ENCODE peak calls at places on chromosomes 12 and 14, in ten cellular contexts. One of them, this sample, is unnamed.

GRCh38 chr14:58107947-58108552 is 44.0 kb downstream of the ARMH4 start:
- DNase-seq in cardiac muscle cell: peak; percentile 83
- DNase-seq in fibroblast of villous mesenchyme: peak; percentile 77
- DNase-seq in activated CD4-positive, alpha-beta memory T cell treated with anti-CD3 and anti-CD28 coated beads, Interleukin-2, amount 10 ng/mL, durations not matched to agents 7 days and 5 days: peak; percentile 41
- DNase-seq in HEK293T: peak; percentile 44
- DNase-seq in KBM-7: peak; percentile 55
- DNase-seq in activated naive CD4-positive, alpha-beta T cell treated with anti-CD3 and anti-CD28 coated beads, Interleukin-2, amount 10 ng/mL, durations not matched to agents 7 days and 5 days: peak; percentile 54
- DNase-seq in EL: peak; percentile 58
- DNase-seq in hepatocyte: peak; percentile 72
- DNase-seq in T-helper 1 cell: peak; percentile 21
- DNase-seq in this sample: peak; percentile 59

GRCh38 chr12:65699251-65699650 is 125.0 kb upstream of the HMGA2 start:
- DNase-seq in cardiac muscle cell: peak; percentile 81
- DNase-seq in fibroblast of villous mesenchyme: peak; percentile 71
- DNase-seq in activated CD4-positive, alpha-beta memory T cell treated with anti-CD3 and anti-CD28 coated beads, Interleukin-2, amount 10 ng/mL, durations not matched to agents 7 days and 5 days: no peak
- DNase-seq in HEK293T: no peak
- DNase-seq in KBM-7: peak; percentile 25
- DNase-seq in activated naive CD4-positive, alpha-beta T cell treated with anti-CD3 and anti-CD28 coated beads, Interleukin-2, amount 10 ng/mL, durations not matched to agents 7 days and 5 days: no peak
- DNase-seq in EL: peak; percentile 36
- DNase-seq in hepatocyte: peak; percentile 10
- DNase-seq in T-helper 1 cell: no peak
- DNase-seq in this sample: no peak

GRCh38 chr14:31205681-31206535 is 1.7 kb downstream of the HECTD1 start:
- DNase-seq in cardiac muscle cell: peak; percentile 68
- DNase-seq in fibroblast of villous mesenchyme: peak; percentile 92
- DNase-seq in activated CD4-positive, alpha-beta memory T cell treated with anti-CD3 and anti-CD28 coated beads, Interleukin-2, amount 10 ng/mL, durations not matched to agents 7 days and 5 days: no peak
- DNase-seq in HEK293T: peak; percentile 17
- DNase-seq in KBM-7: peak; percentile 47
- DNase-seq in activated naive CD4-positive, alpha-beta T cell treated with anti-CD3 and anti-CD28 coated beads, Interleukin-2, amount 10 ng/mL, durations not matched to agents 7 days and 5 days: no peak
- DNase-seq in EL: peak; percentile 77
- DNase-seq in hepatocyte: peak; percentile 30
- DNase-seq in T-helper 1 cell: no peak
- DNase-seq in this sample: peak; percentile 43

GRCh38 chr12:95998611-95999300 is 2.6 kb upstream of the HAL start:
- DNase-seq in cardiac muscle cell: peak; percentile 74
- DNase-seq in fibroblast of villous mesenchyme: peak; percentile 68
- DNase-seq in activated CD4-positive, alpha-beta memory T cell treated with anti-CD3 and anti-CD28 coated beads, Interleukin-2, amount 10 ng/mL, durations not matched to agents 7 days and 5 days: peak; percentile 64
- DNase-seq in HEK293T: peak; percentile 68
- DNase-seq in KBM-7: peak; percentile 80
- DNase-seq in activated naive CD4-positive, alpha-beta T cell treated with anti-CD3 and anti-CD28 coated beads, Interleukin-2, amount 10 ng/mL, durations not matched to agents 7 days and 5 days: peak; percentile 66
- DNase-seq in EL: peak; percentile 60
- DNase-seq in hepatocyte: peak; percentile 84
- DNase-seq in T-helper 1 cell: peak; percentile 20
- DNase-seq in this sample: peak; percentile 57

GRCh38 chr12:19058235-19059021 is 71.1 kb upstream of the PLEKHA5 start:
- DNase-seq in cardiac muscle cell: peak; percentile 59
- DNase-seq in fibroblast of villous mesenchyme: no peak
- DNase-seq in activated CD4-positive, alpha-beta memory T cell treated with anti-CD3 and anti-CD28 coated beads, Interleukin-2, amount 10 ng/mL, durations not matched to agents 7 days and 5 days: no peak
- DNase-seq in HEK293T: no peak
- DNase-seq in KBM-7: no peak
- DNase-seq in activated naive CD4-positive, alpha-beta T cell treated with anti-CD3 and anti-CD28 coated beads, Interleukin-2, amount 10 ng/mL, durations not matched to agents 7 days and 5 days: no peak
- DNase-seq in EL: no peak
- DNase-seq in hepatocyte: no peak
- DNase-seq in T-helper 1 cell: no peak
- DNase-seq in this sample: no peak

GRCh38 chr12:12166751-12167150 is 96.0 kb downstream of the BCL2L14 start:
- DNase-seq in cardiac muscle cell: no peak
- DNase-seq in fibroblast of villous mesenchyme: no peak
- DNase-seq in activated CD4-positive, alpha-beta memory T cell treated with anti-CD3 and anti-CD28 coated beads, Interleukin-2, amount 10 ng/mL, durations not matched to agents 7 days and 5 days: no peak
- DNase-seq in HEK293T: no peak
- DNase-seq in KBM-7: no peak
- DNase-seq in activated naive CD4-positive, alpha-beta T cell treated with anti-CD3 and anti-CD28 coated beads, Interleukin-2, amount 10 ng/mL, durations not matched to agents 7 days and 5 days: no peak
- DNase-seq in EL: no peak
- DNase-seq in hepatocyte: no peak
- DNase-seq in T-helper 1 cell: no peak
- DNase-seq in this sample: no peak

GRCh38 chr12:49476091-49476490 is 62.7 kb upstream of the KCNH3 start:
- DNase-seq in cardiac muscle cell: no peak
- DNase-seq in fibroblast of villous mesenchyme: no peak
- DNase-seq in activated CD4-positive, alpha-beta memory T cell treated with anti-CD3 and anti-CD28 coated beads, Interleukin-2, amount 10 ng/mL, durations not matched to agents 7 days and 5 days: no peak
- DNase-seq in HEK293T: no peak
- DNase-seq in KBM-7: no peak
- DNase-seq in activated naive CD4-positive, alpha-beta T cell treated with anti-CD3 and anti-CD28 coated beads, Interleukin-2, amount 10 ng/mL, durations not matched to agents 7 days and 5 days: no peak
- DNase-seq in EL: no peak
- DNase-seq in hepatocyte: no peak
- DNase-seq in T-helper 1 cell: no peak
- DNase-seq in this sample: no peak

GRCh38 chr12:91142184-91142583 is 30.9 kb upstream of the LUM start:
- DNase-seq in cardiac muscle cell: peak; percentile 87
- DNase-seq in fibroblast of villous mesenchyme: peak; percentile 94
- DNase-seq in activated CD4-positive, alpha-beta memory T cell treated with anti-CD3 and anti-CD28 coated beads, Interleukin-2, amount 10 ng/mL, durations not matched to agents 7 days and 5 days: no peak
- DNase-seq in HEK293T: no peak
- DNase-seq in KBM-7: no peak
- DNase-seq in activated naive CD4-positive, alpha-beta T cell treated with anti-CD3 and anti-CD28 coated beads, Interleukin-2, amount 10 ng/mL, durations not matched to agents 7 days and 5 days: no peak
- DNase-seq in EL: no peak
- DNase-seq in hepatocyte: peak; percentile 22
- DNase-seq in T-helper 1 cell: no peak
- DNase-seq in this sample: peak; percentile 38

GRCh38 chr12:9866786-9867379 is 2.3 kb downstream of the CLEC2B start:
- DNase-seq in cardiac muscle cell: no peak
- DNase-seq in fibroblast of villous mesenchyme: no peak
- DNase-seq in activated CD4-positive, alpha-beta memory T cell treated with anti-CD3 and anti-CD28 coated beads, Interleukin-2, amount 10 ng/mL, durations not matched to agents 7 days and 5 days: no peak
- DNase-seq in HEK293T: no peak
- DNase-seq in KBM-7: peak; percentile 70
- DNase-seq in activated naive CD4-positive, alpha-beta T cell treated with anti-CD3 and anti-CD28 coated beads, Interleukin-2, amount 10 ng/mL, durations not matched to agents 7 days and 5 days: no peak
- DNase-seq in EL: no peak
- DNase-seq in hepatocyte: no peak
- DNase-seq in T-helper 1 cell: no peak
- DNase-seq in this sample: peak; percentile 5

GRCh38 chr14:23366163-23366921 is 1.4 kb upstream of the EFS start:
- DNase-seq in cardiac muscle cell: peak; percentile 85
- DNase-seq in fibroblast of villous mesenchyme: peak; percentile 77
- DNase-seq in activated CD4-positive, alpha-beta memory T cell treated with anti-CD3 and anti-CD28 coated beads, Interleukin-2, amount 10 ng/mL, durations not matched to agents 7 days and 5 days: no peak
- DNase-seq in HEK293T: no peak
- DNase-seq in KBM-7: no peak
- DNase-seq in activated naive CD4-positive, alpha-beta T cell treated with anti-CD3 and anti-CD28 coated beads, Interleukin-2, amount 10 ng/mL, durations not matched to agents 7 days and 5 days: no peak
- DNase-seq in EL: peak; percentile 69
- DNase-seq in hepatocyte: peak; percentile 87
- DNase-seq in T-helper 1 cell: no peak
- DNase-seq in this sample: no peak

GRCh38 chr12:106197906-106198623 is 49.8 kb downstream of the CKAP4 start:
- DNase-seq in cardiac muscle cell: no peak
- DNase-seq in fibroblast of villous mesenchyme: no peak
- DNase-seq in activated CD4-positive, alpha-beta memory T cell treated with anti-CD3 and anti-CD28 coated beads, Interleukin-2, amount 10 ng/mL, durations not matched to agents 7 days and 5 days: no peak
- DNase-seq in HEK293T: no peak
- DNase-seq in KBM-7: no peak
- DNase-seq in activated naive CD4-positive, alpha-beta T cell treated with anti-CD3 and anti-CD28 coated beads, Interleukin-2, amount 10 ng/mL, durations not matched to agents 7 days and 5 days: no peak
- DNase-seq in EL: no peak
- DNase-seq in hepatocyte: no peak
- DNase-seq in T-helper 1 cell: no peak
- DNase-seq in this sample: no peak

GRCh38 chr12:110776410-110776809 is 33.7 kb upstream of the PPP1CC start:
- DNase-seq in cardiac muscle cell: no peak
- DNase-seq in fibroblast of villous mesenchyme: no peak
- DNase-seq in activated CD4-positive, alpha-beta memory T cell treated with anti-CD3 and anti-CD28 coated beads, Interleukin-2, amount 10 ng/mL, durations not matched to agents 7 days and 5 days: peak; percentile 45
- DNase-seq in HEK293T: no peak
- DNase-seq in KBM-7: no peak
- DNase-seq in activated naive CD4-positive, alpha-beta T cell treated with anti-CD3 and anti-CD28 coated beads, Interleukin-2, amount 10 ng/mL, durations not matched to agents 7 days and 5 days: peak; percentile 62
- DNase-seq in EL: no peak
- DNase-seq in hepatocyte: no peak
- DNase-seq in T-helper 1 cell: no peak
- DNase-seq in this sample: peak; percentile 23

GRCh38 chr12:28855761-28856160 is 293.3 kb upstream of the FAR2 start:
- DNase-seq in cardiac muscle cell: no peak
- DNase-seq in fibroblast of villous mesenchyme: peak; percentile 19
- DNase-seq in activated CD4-positive, alpha-beta memory T cell treated with anti-CD3 and anti-CD28 coated beads, Interleukin-2, amount 10 ng/mL, durations not matched to agents 7 days and 5 days: no peak
- DNase-seq in HEK293T: no peak
- DNase-seq in KBM-7: no peak
- DNase-seq in activated naive CD4-positive, alpha-beta T cell treated with anti-CD3 and anti-CD28 coated beads, Interleukin-2, amount 10 ng/mL, durations not matched to agents 7 days and 5 days: no peak
- DNase-seq in EL: no peak
- DNase-seq in hepatocyte: no peak
- DNase-seq in T-helper 1 cell: no peak
- DNase-seq in this sample: no peak

GRCh38 chr14:88013750-88014349 is 8.9 kb downstream of the GPR65 start:
- DNase-seq in cardiac muscle cell: peak; percentile 87
- DNase-seq in fibroblast of villous mesenchyme: peak; percentile 67
- DNase-seq in activated CD4-positive, alpha-beta memory T cell treated with anti-CD3 and anti-CD28 coated beads, Interleukin-2, amount 10 ng/mL, durations not matched to agents 7 days and 5 days: peak; percentile 30
- DNase-seq in HEK293T: peak; percentile 60
- DNase-seq in KBM-7: peak; percentile 71
- DNase-seq in activated naive CD4-positive, alpha-beta T cell treated with anti-CD3 and anti-CD28 coated beads, Interleukin-2, amount 10 ng/mL, durations not matched to agents 7 days and 5 days: peak; percentile 47
- DNase-seq in EL: peak; percentile 60
- DNase-seq in hepatocyte: peak; percentile 88
- DNase-seq in T-helper 1 cell: no peak
- DNase-seq in this sample: peak; percentile 45

GRCh38 chr14:95984206-95984605 is 55.0 kb upstream of the C14orf132 start:
- DNase-seq in cardiac muscle cell: no peak
- DNase-seq in fibroblast of villous mesenchyme: no peak
- DNase-seq in activated CD4-positive, alpha-beta memory T cell treated with anti-CD3 and anti-CD28 coated beads, Interleukin-2, amount 10 ng/mL, durations not matched to agents 7 days and 5 days: no peak
- DNase-seq in HEK293T: no peak
- DNase-seq in KBM-7: no peak
- DNase-seq in activated naive CD4-positive, alpha-beta T cell treated with anti-CD3 and anti-CD28 coated beads, Interleukin-2, amount 10 ng/mL, durations not matched to agents 7 days and 5 days: no peak
- DNase-seq in EL: no peak
- DNase-seq in hepatocyte: no peak
- DNase-seq in T-helper 1 cell: no peak
- DNase-seq in this sample: no peak

GRCh38 chr12:111029732-111030131 is 109.4 kb upstream of the MYL2 start:
- DNase-seq in cardiac muscle cell: no peak
- DNase-seq in fibroblast of villous mesenchyme: no peak
- DNase-seq in activated CD4-positive, alpha-beta memory T cell treated with anti-CD3 and anti-CD28 coated beads, Interleukin-2, amount 10 ng/mL, durations not matched to agents 7 days and 5 days: no peak
- DNase-seq in HEK293T: no peak
- DNase-seq in KBM-7: no peak
- DNase-seq in activated naive CD4-positive, alpha-beta T cell treated with anti-CD3 and anti-CD28 coated beads, Interleukin-2, amount 10 ng/mL, durations not matched to agents 7 days and 5 days: no peak
- DNase-seq in EL: no peak
- DNase-seq in hepatocyte: no peak
- DNase-seq in T-helper 1 cell: no peak
- DNase-seq in this sample: no peak

GRCh38 chr14:103041464-103041863 is 15.9 kb downstream of the CDC42BPB start:
- DNase-seq in cardiac muscle cell: no peak
- DNase-seq in fibroblast of villous mesenchyme: no peak
- DNase-seq in activated CD4-positive, alpha-beta memory T cell treated with anti-CD3 and anti-CD28 coated beads, Interleukin-2, amount 10 ng/mL, durations not matched to agents 7 days and 5 days: no peak
- DNase-seq in HEK293T: no peak
- DNase-seq in KBM-7: no peak
- DNase-seq in activated naive CD4-positive, alpha-beta T cell treated with anti-CD3 and anti-CD28 coated beads, Interleukin-2, amount 10 ng/mL, durations not matched to agents 7 days and 5 days: no peak
- DNase-seq in EL: no peak
- DNase-seq in hepatocyte: no peak
- DNase-seq in T-helper 1 cell: no peak
- DNase-seq in this sample: no peak

This sample was measured in M059J.